ENCODE peak calls at places on chromosomes 16 and 17, in ten cellular contexts. Z, F, Q, G, L, A, P, M, K and O are unnamed samples.

GRCh38 chr16:66538910-66539309 is 11.0 kb downstream of the TK2 start:
- DNase-seq in Z (no peak), F (no peak), Q (no peak), G (no peak), L (no peak), A (no peak), P (no peak), M (no peak), K (no peak), O (no peak)

GRCh38 chr16:67967956-67968439 is 439 bp downstream of the SLC12A4 start:
- DNase-seq in Z (no peak), F (no peak), Q (peak), G (peak), L (no peak), A (peak), P (no peak), M (no peak), K (no peak), O (peak)

GRCh38 chr16:57915267-57915666 is 55.7 kb downstream of the CNGB1 start:
- DNase-seq in Z (no peak), F (no peak), Q (no peak), G (no peak), L (no peak), A (no peak), P (no peak), M (no peak), K (no peak), O (no peak)

GRCh38 chr17:55335625-55336024 is 70.9 kb downstream of the HLF start:
- DNase-seq in Z (no peak), F (no peak), Q (no peak), G (no peak), L (no peak), A (no peak), P (no peak), M (no peak), K (no peak), O (no peak)

GRCh38 chr17:45703806-45704205 is 80.3 kb upstream of the CRHR1 start:
- DNase-seq in Z (no peak), F (no peak), Q (no peak), G (no peak), L (no peak), A (no peak), P (no peak), M (no peak), K (no peak), O (no peak)

GRCh38 chr16:29302976-29303375 is 103.5 kb downstream of the NPIPB11 start:
- DNase-seq in Z (no peak), F (no peak), Q (no peak), G (no peak), L (no peak), A (no peak), P (no peak), M (no peak), K (no peak), O (no peak)

GRCh38 chr17:41651625-41652460 is 27.5 kb upstream of the KRT17 start:
- DNase-seq in Z (no peak), F (peak), Q (no peak), G (no peak), L (no peak), A (no peak), P (no peak), M (no peak), K (no peak), O (no peak)

GRCh38 chr16:83147244-83147643 is 520.5 kb downstream of the CDH13 start:
- DNase-seq in Z (peak), F (no peak), Q (no peak), G (peak), L (no peak), A (peak), P (no peak), M (no peak), K (no peak), O (no peak)

GRCh38 chr17:58691701-58692238 is at the start of gene TEX14:
- DNase-seq in Z (no peak), F (peak), Q (peak), G (no peak), L (no peak), A (no peak), P (no peak), M (no peak), K (no peak), O (no peak)

GRCh38 chr17:30421592-30421991 is 42.9 kb downstream of the CPD start:
- DNase-seq in Z (no peak), F (no peak), Q (no peak), G (no peak), L (no peak), A (peak), P (no peak), M (no peak), K (no peak), O (no peak)

GRCh38 chr16:75280331-75280804 is 28.9 kb upstream of the BCAR1 start:
- DNase-seq in Z (no peak), F (no peak), Q (no peak), G (no peak), L (no peak), A (no peak), P (no peak), M (no peak), K (no peak), O (no peak)

GRCh38 chr17:1095853-1096675 is 83.7 kb downstream of the ABR start:
- DNase-seq in Z (no peak), F (peak), Q (no peak), G (no peak), L (no peak), A (no peak), P (no peak), M (no peak), K (no peak), O (no peak)

GRCh38 chr17:36504156-36504545 is 17.7 kb downstream of the ZNHIT3 start:
- DNase-seq in Z (no peak), F (no peak), Q (no peak), G (no peak), L (no peak), A (no peak), P (no peak), M (no peak), K (no peak), O (no peak)

GRCh38 chr17:13885550-13885949 is 183.8 kb upstream of the COX10 start:
- DNase-seq in Z (no peak), F (no peak), Q (no peak), G (no peak), L (no peak), A (no peak), P (no peak), M (no peak), K (no peak), O (no peak)

GRCh38 chr17:4625181-4625601 is 16.3 kb downstream of the ALOX15 start:
- DNase-seq in Z (no peak), F (no peak), Q (no peak), G (peak), L (no peak), A (peak), P (no peak), M (no peak), K (no peak), O (no peak)

GRCh38 chr16:54647731-54648221 is 282.9 kb upstream of the IRX5 start:
- DNase-seq in Z (no peak), F (no peak), Q (no peak), G (no peak), L (no peak), A (no peak), P (no peak), M (no peak), K (no peak), O (no peak)

GRCh38 chr17:39607851-39608130 is at the start of gene NEUROD2:
- DNase-seq in Z (no peak), F (no peak), Q (no peak), G (no peak), L (no peak), A (no peak), P (no peak), M (no peak), K (no peak), O (no peak)

GRCh38 chr17:81069084-81069645 is 34.2 kb downstream of the BAIAP2 start:
- DNase-seq in Z (no peak), F (no peak), Q (no peak), G (no peak), L (no peak), A (no peak), P (no peak), M (no peak), K (no peak), O (no peak)

GRCh38 chr16:81181013-81181720 is 57.3 kb upstream of the BCO1 start:
- DNase-seq in Z (peak), F (no peak), Q (peak), G (peak), L (peak), A (peak), P (peak), M (no peak), K (peak), O (peak)

GRCh38 chr17:74646231-74646630 is 22.7 kb upstream of the CD300E start:
- DNase-seq in Z (no peak), F (no peak), Q (no peak), G (no peak), L (no peak), A (peak), P (no peak), M (no peak), K (no peak), O (no peak)
- TF ChIP-seq CTCF in Z (no peak), F (peak), Q (no peak), G (peak), L (peak), A (peak), P (no peak), M (peak), K (peak), O (no peak)

DNA sequence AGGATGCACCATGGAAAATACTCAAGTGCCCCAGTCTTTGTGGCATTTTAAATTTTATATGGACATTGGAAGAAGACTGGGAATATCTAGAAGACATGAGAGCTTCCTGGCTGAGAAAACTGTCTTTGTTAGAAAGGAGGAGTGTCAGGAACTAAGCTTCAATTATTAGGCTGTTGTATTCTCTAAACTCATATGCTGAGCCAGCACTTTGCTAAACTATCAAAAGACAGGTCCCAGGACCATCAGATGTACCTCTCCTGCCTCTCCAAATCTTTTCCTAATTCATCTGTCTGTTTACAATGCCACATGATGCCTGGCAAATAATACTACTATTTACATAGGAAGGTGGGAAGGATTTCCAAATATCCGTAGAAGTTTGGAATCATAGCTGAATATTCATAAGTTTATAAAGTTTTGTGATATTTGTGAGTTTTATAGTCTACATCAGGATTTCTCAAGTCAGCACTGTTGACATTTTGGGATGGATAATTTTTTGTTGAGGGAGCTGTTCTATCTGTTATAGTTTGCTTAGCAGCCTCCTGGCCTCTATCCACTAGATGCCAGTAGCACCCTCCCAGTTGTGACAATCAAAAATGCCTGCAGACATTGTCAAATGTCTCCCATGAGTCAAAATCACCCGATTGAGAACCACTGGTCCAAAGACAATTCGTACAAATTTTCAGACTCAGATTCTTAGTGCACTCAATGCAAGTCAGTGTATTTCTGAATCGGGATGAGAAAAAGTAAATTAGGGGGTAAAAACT is 61.2 kb upstream of the NETO2 start:
- DNase-seq in Z (no peak), F (no peak), Q (no peak), G (no peak), L (no peak), A (no peak), P (no peak), M (no peak), K (no peak), O (no peak)
- TF ChIP-seq CTCF in Z (no peak), F (no peak), Q (no peak), G (no peak), L (no peak), A (no peak), P (no peak), M (no peak), K (peak), O (no peak)

GRCh38 chr16:13186813-13187212 is 285.4 kb downstream of the SHISA9 start:
- DNase-seq in Z (no peak), F (no peak), Q (no peak), G (no peak), L (no peak), A (no peak), P (no peak), M (no peak), K (no peak), O (no peak)
- TF ChIP-seq CTCF in Z (no peak), F (no peak), Q (no peak), G (no peak), L (no peak), A (no peak), P (no peak), M (no peak), K (no peak), O (no peak)

GRCh38 chr17:77258638-77259037 is 117.9 kb downstream of the SEC14L1 start:
- DNase-seq in Z (no peak), F (no peak), Q (no peak), G (no peak), L (no peak), A (no peak), P (no peak), M (no peak), K (no peak), O (no peak)
- TF ChIP-seq CTCF in Z (no peak), F (no peak), Q (no peak), G (no peak), L (no peak), A (no peak), P (no peak), M (no peak), K (no peak), O (no peak)

DNA sequence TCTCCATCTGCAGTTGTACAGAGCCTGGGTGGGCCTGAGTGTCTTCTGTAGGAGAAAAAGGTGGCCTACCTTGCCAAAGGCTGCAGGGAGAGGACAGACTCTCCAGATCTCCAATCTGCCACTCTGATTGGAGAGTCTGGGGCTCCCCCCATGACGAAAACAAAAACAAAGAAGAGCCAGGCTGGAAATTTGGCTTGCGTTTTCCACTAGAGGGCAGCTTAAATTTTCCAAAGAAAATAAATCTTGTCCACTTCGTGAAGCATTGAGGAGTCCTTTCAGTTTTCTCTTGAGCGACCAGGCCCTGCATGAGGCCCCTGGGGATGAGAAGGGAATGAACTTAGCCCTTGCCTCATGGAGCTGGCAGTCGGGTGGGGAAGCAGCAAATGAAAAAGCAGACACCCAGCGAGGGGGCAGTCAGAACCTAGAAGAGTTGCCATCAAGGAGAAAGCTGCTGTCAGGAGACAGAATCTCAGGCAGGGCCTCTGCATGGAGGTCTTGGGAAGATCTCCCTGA is 8.2 kb upstream of the SHCBP1 start:
- DNase-seq in Z (peak), F (no peak), Q (peak), G (peak), L (no peak), A (peak), P (peak), M (no peak), K (no peak), O (no peak)
- TF ChIP-seq CTCF in Z (peak), F (no peak), Q (peak), G (peak), L (no peak), A (peak), P (peak), M (no peak), K (peak), O (peak)

DNA sequence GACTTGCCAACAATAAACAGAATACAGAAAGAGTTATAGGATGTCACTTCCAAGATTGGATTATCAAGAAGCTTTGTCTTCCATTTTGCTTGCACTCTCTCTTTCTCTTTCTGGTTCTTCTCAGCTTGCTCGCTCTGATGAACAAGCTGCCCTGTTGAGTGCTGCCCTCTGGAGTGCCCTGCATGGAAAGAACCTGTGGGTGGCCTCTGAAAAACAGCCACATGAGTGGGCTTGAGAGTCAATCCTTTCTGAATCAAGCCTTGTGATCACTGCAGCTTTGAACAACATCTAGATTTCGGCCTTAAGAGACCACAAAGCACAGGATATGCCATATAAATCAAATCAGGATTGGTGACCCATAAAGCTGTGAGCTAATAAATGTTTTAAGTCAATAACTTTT is 185.1 kb downstream of the KIF2B start:
- DNase-seq in Z (no peak), F (no peak), Q (no peak), G (no peak), L (no peak), A (no peak), P (no peak), M (no peak), K (no peak), O (no peak)
- TF ChIP-seq CTCF in Z (no peak), F (no peak), Q (no peak), G (no peak), L (no peak), A (no peak), P (no peak), M (no peak), K (no peak), O (no peak)

GRCh38 chr16:85454171-85454883 is 158.8 kb upstream of the GSE1 start:
- DNase-seq in Z (no peak), F (no peak), Q (no peak), G (no peak), L (no peak), A (no peak), P (no peak), M (no peak), K (no peak), O (no peak)
- TF ChIP-seq CTCF in Z (no peak), F (no peak), Q (no peak), G (no peak), L (no peak), A (no peak), P (no peak), M (no peak), K (no peak), O (no peak)

DNA sequence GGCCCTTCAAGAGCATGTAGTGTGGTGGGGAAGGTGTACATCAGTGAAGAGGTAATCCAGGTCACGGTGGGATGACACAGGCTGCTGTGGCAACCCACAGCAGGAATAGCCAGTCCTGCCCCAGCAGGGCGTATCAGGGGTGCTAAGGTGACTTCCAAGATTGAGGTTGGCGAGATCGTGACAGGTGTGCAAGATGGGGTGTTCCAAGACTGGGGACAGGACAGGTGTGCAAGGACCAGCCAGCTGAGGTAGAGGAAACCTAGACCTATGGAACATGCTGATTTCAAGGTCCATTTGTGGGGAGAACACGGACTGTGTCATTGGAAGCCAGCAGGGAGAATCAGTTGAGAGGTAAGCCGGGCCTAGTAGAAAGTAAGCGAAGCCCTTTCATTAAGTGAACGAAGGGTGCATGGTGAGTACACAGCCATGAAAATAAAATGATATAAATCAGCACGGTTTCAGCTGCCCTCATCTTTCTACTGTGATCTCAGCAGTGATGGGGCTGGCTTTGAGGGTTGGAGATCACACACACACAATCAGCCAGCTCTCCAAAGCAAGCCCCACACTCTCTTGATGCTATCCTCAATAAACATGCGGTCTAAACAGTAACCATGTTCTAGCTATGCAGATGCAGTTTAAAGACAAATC is 497.0 kb downstream of the WWOX start:
- DNase-seq in Z (no peak), F (no peak), Q (no peak), G (no peak), L (no peak), A (no peak), P (no peak), M (no peak), K (no peak), O (no peak)
- TF ChIP-seq CTCF in Z (no peak), F (no peak), Q (no peak), G (no peak), L (no peak), A (no peak), P (no peak), M (no peak), K (no peak), O (no peak)

GRCh38 chr16:27265982-27266381 is 2.6 kb downstream of the NSMCE1 start:
- DNase-seq in Z (no peak), F (no peak), Q (no peak), G (no peak), L (no peak), A (no peak), P (no peak), M (no peak), K (no peak), O (no peak)

GRCh38 chr16:27270389-27270788 is 1.8 kb upstream of the NSMCE1 start:
- DNase-seq in Z (no peak), F (no peak), Q (no peak), G (no peak), L (no peak), A (no peak), P (no peak), M (no peak), K (peak), O (no peak)

GRCh38 chr16:27269300-27270150 is 953 bp upstream of the NSMCE1 start:
- DNase-seq in Z (no peak), F (no peak), Q (no peak), G (no peak), L (no peak), A (no peak), P (no peak), M (no peak), K (peak), O (no peak)

GRCh38 chr16:27267037-27267677 is 1.4 kb downstream of the NSMCE1 start:
- DNase-seq in Z (no peak), F (no peak), Q (no peak), G (no peak), L (no peak), A (no peak), P (no peak), M (no peak), K (no peak), O (no peak)

GRCh38 chr16:27268376-27269299 is at the start of gene NSMCE1:
- DNase-seq in Z (peak), F (peak), Q (peak), G (peak), L (peak), A (peak), P (peak), M (peak), K (peak), O (peak)
- TF ChIP-seq CTCF in Z (no peak), F (no peak), Q (no peak), G (peak), L (peak), A (peak), P (peak), M (no peak), K (peak), O (no peak)